ENCODE peak calls at places on chromosome 18, in five cellular contexts. L is right cardiac atrium, H is heart left ventricle, J is lower lobe of right lung, N is mucosa of descending colon. C is an unnamed sample.

GRCh38 chr18:54608008-54608642 is 17.1 kb downstream of the DYNAP start:
- ATAC-seq in L (no peak), H (no peak), J (no peak), N (no peak), C (no peak)

GRCh38 chr18:75350857-75351256 is 76.6 kb downstream of the SMIM21 start:
- ATAC-seq in L (no peak), H (no peak), J (no peak), N (peak; percentile 53), C (no peak)

GRCh38 chr18:70464343-70465114 is 175.7 kb downstream of the SOCS6 start:
- ATAC-seq in L (peak; percentile 66), H (peak; percentile 61), J (peak; percentile 80), N (peak; percentile 83), C (no peak)

GRCh38 chr18:10242922-10243680 is 211.3 kb upstream of the APCDD1 start:
- ATAC-seq in L (no peak), H (no peak), J (no peak), N (no peak), C (no peak)

GRCh38 chr18:34789768-34790344 is 79.8 kb downstream of the DTNA start:
- ATAC-seq in L (no peak), H (no peak), J (no peak), N (no peak), C (no peak)

GRCh38 chr18:77071711-77072292 is 60.8 kb downstream of the MBP start:
- ATAC-seq in L (peak; percentile 65), H (peak; percentile 34), J (peak; percentile 39), N (peak; percentile 14), C (peak; percentile 50)

GRCh38 chr18:3994061-3994687 is 460.9 kb downstream of the DLGAP1 start:
- ATAC-seq in L (no peak), H (peak; percentile 72), J (peak; percentile 27), N (no peak), C (no peak)

GRCh38 chr18:74571895-74572680 is 25.6 kb upstream of the ZNF407 start:
- ATAC-seq in L (peak; percentile 70), H (peak; percentile 39), J (no peak), N (no peak), C (no peak)

GRCh38 chr18:62715829-62716678 is 713 bp downstream of the PHLPP1 start:
- ATAC-seq in L (peak; percentile 4), H (peak; percentile 1), J (peak; percentile 16), N (peak; percentile 28), C (peak; percentile 8)

GRCh38 chr18:44697315-44697714 is 16.6 kb downstream of the SETBP1 start:
- ATAC-seq in L (peak; percentile 38), H (no peak), J (no peak), N (no peak), C (no peak)

GRCh38 chr18:43662657-43663056 is 385.4 kb upstream of the SYT4 start:
- ATAC-seq in L (no peak), H (no peak), J (no peak), N (no peak), C (no peak)

GRCh38 chr18:23189768-23190661 is 54.7 kb downstream of the CABLES1 start:
- ATAC-seq in L (peak; percentile 47), H (peak; percentile 68), J (peak; percentile 79), N (no peak), C (no peak)